ENCODE peak calls at places on chromosomes 4 and X, in four cellular contexts. X, N, R and U are unnamed samples.
A peak's percentile ranks its signal among the peaks of the same experiment; 100 is the strongest.

GRCh38 chr4:113635739-113636437 is 125.7 kb downstream of the CAMK2D start:
- DNase-seq in R (no peak), X (no peak), N (no peak), U (no peak)

GRCh38 chr4:4633431-4633830 is 91.6 kb upstream of the STX18 start:
- DNase-seq in X (no peak), N (no peak), R (no peak), U (no peak)

GRCh38 chr4:164872481-164872880 is 4.5 kb upstream of the APELA start:
- DNase-seq in R (no peak), X (no peak), N (no peak), U (no peak)

GRCh38 chr4:138910914-138911336 is 104.7 kb upstream of the NOCT start:
- DNase-seq in N (peak; percentile 87), R (no peak), X (peak; percentile 56), U (peak; percentile 83)

GRCh38 chrX:24378706-24379105 is 18.3 kb downstream of the SUPT20HL1 start:
- DNase-seq in X (no peak), N (no peak), R (no peak), U (no peak)

GRCh38 chr4:39563448-39563847 is 36.2 kb upstream of the UGDH start:
- DNase-seq in N (no peak), R (no peak), X (no peak), U (no peak)

GRCh38 chr4:13240066-13240465 is 244.1 kb downstream of the RAB28 start:
- DNase-seq in R (no peak), X (no peak), N (peak; percentile 68), U (no peak)

GRCh38 chr4:31657859-31658258 is 937.7 kb downstream of the PCDH7 start:
- DNase-seq in N (peak; percentile 16), R (no peak), X (no peak), U (no peak)

GRCh38 chr4:87985097-87985886 is 9.8 kb downstream of the SPP1 start:
- DNase-seq in X (no peak), R (no peak), N (peak; percentile 57), U (no peak)

GRCh38 chr4:110837896-110838450 is 215.1 kb upstream of the PITX2 start:
- DNase-seq in N (no peak), X (no peak), R (no peak), U (no peak)

GRCh38 chr4:55008166-55009056 is 117.0 kb downstream of the KDR start:
- DNase-seq in R (no peak), N (no peak), X (no peak), U (no peak)

GRCh38 chr4:86556791-86557415 is 37.2 kb upstream of the PTPN13 start:
- DNase-seq in X (no peak), N (peak; percentile 49), R (no peak), U (no peak)

GRCh38 chr4:8176547-8177399 is 18.2 kb upstream of the ABLIM2 start:
- DNase-seq in X (no peak), R (peak; percentile 25), N (peak; percentile 51), U (no peak)

DNA sequence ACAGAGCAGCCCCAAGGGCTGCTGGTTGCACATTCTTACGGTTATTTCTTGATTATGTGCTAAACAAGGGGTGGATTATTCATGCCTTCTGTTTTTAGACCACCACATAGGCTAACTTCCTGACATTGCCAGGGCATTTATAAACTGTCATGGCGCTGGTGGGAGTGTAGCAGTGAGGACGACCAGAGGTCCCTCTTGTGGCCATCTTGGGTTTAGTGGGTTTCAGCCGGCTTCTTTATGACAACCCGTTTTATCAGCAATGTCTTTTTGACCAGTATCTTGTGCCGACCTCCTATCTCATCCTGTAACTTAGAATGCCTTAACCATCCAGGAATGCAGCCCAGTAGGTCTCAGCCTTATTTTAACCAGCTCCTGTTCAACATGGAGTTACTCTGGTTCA is 212.4 kb upstream of the GRID2 start:
- DNase-seq in X (no peak), N (no peak), R (no peak), U (no peak)
- TF ChIP-seq CTCF in X (no peak), N (no peak), R (no peak), U (no peak)

GRCh38 chr4:153261431-153261830 is 57.2 kb downstream of the TRIM2 start:
- DNase-seq in N (no peak), R (no peak), X (no peak), U (no peak)
- H3K27ac ChIP-seq in N (no peak overlapping the region), R (no peak overlapping the region), X (no peak overlapping the region), U (no peak overlapping the region)

GRCh38 chrX:94576367-94577004 is 902.5 kb downstream of the FAM133A start:
- DNase-seq in R (no peak), X (no peak), N (no peak), U (no peak)
- TF ChIP-seq CTCF in R (no peak), X (no peak), N (peak; percentile 58), U (no peak)

GRCh38 chr4:99008051-99008450 is 12.5 kb downstream of the METAP1 start:
- DNase-seq in N (peak; percentile 32), R (no peak), X (no peak), U (no peak)
- H3K27ac ChIP-seq in N (peak overlapping the region; percentile 28), R (no peak overlapping the region), X (no peak overlapping the region), U (no peak overlapping the region)

DNA sequence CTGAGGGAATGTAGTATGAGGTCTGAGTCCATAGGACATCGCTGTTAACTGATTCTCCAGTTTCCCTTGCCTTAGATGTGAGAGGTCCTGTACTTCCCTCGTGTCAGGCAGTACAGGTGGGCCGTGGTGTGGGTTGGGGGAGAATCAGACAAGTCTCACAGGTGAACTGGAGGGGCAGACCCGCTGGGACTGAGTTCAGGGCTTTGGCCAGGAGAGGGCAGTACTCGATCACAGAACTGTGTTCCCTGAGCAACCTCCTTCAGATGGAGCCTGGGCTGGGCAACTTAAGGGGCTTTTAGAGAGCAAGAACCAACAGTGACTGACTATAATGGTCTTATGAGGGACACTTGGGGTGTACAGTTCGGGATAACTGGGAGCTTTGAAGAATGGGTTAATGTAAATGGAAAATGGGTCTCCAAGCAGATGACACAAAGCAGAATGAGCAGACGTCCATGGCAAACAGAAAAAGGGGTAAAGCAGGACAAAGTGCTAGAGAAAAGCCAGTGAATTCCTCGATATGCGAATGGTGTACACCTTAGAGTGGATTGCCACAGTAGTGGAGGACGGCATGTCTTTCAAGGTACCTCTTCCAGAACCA is 83.6 kb downstream of the CCNG2 start:
- DNase-seq in X (peak; percentile 31), N (peak; percentile 28), R (peak; percentile 13), U (no peak)
- TF ChIP-seq CTCF in X (peak; percentile 60), N (peak; percentile 91), R (peak; percentile 80), U (peak; percentile 24)

GRCh38 chr4:143186634-143187033 is 1.9 kb downstream of the USP38 start:
- DNase-seq in R (no peak), N (peak; percentile 19), X (no peak), U (no peak)
- H3K27ac ChIP-seq in R (peak overlapping the region; percentile 89), N (peak overlapping the region; percentile 70), X (peak overlapping the region; percentile 98), U (peak overlapping the region; percentile 30)

GRCh38 chrX:109472939-109473713 is 8.8 kb downstream of the GUCY2F start:
- DNase-seq in N (peak; percentile 51), R (no peak), X (no peak), U (no peak)

DNA sequence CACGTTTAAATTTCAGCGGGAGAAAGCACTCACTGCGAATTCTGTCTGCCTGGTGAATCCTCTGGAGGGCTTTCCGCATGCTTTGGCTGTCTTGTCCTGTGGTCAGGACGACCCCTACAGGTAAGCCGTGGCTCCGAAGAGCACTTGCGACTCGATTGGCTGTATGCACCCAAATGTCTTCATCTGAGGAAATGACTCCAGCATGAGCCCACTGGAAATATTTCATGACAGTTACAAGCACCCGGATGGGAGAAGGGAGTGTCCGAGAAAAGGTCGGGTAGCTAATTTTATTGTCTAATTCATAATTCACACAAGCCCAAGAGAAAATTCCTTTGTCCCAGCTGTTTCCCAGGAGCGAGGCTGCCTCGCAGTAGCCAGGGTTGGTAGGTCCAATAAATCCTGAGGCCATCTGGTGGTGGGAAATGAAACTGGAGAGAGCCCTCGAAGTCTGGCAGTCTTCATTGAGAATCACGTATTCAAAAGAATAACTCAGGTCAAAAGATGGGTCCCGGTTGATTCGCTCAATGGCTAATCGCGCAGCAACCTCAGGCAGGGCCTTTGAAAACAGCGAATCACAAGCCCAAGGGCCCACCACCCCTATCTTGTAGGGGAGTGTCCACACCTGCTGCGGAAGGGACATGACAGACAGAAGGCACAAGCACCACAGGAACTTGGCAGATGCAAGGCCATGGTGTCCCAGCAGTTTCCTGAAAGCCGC is 6.6 kb downstream of the GUCY2F start:
- DNase-seq in N (peak; percentile 27), R (no peak), X (no peak), U (no peak)
- TF ChIP-seq CTCF in N (peak; percentile 51), R (peak; percentile 12), X (peak; percentile 50), U (peak; percentile 27)

GRCh38 chr4:61501812-61502211 is 301.7 kb downstream of the ADGRL3 start:
- DNase-seq in N (no peak), R (no peak), X (no peak), U (no peak)

GRCh38 chr4:61505773-61506640 is 305.9 kb downstream of the ADGRL3 start:
- DNase-seq in N (no peak), R (no peak), X (no peak), U (no peak)

DNA sequence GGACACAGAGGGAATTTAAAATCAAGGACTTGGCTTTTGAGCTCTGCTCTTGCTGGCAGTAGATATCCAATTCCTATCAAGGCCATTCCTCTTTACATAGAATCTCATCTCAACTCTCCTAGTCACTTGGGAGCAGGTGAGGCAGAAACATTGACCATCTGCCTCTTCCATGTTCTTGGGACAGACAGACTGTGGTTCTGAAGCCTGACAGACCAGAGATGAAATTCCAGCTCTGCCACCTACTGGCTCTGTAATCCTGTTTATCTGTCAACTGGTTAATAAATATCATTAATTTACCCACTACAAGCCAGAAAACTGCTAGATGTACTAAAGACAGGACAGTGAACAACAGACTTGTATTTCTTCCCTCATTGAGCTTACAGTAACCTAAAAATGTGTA is 300.8 kb downstream of the ADGRL3 start:
- DNase-seq in R (no peak), N (peak; percentile 34), X (no peak), U (no peak)
- H3K27ac ChIP-seq in R (no peak overlapping the region), N (no peak overlapping the region), X (no peak overlapping the region), U (no peak overlapping the region)

GRCh38 chrX:131675596-131676194 is 131.8 kb downstream of the OR13H1 start:
- DNase-seq in N (peak; percentile 16), X (no peak), R (no peak), U (no peak)
- TF ChIP-seq CTCF in N (peak; percentile 70), X (peak; percentile 31), R (peak; percentile 31), U (no peak)